ENCODE peak calls at places on chromosomes 13 and 19, in five cellular contexts. H is BJ, V is tibial artery, S is lower lobe of right lung, U is cardiac fibroblast. Y is an unnamed sample.

GRCh38 chr19:1251503-1252220 is 3.3 kb downstream of the MIDN start:
- DNase-seq in U (no peak), H (no peak), V (peak), S (no peak), Y (peak)

GRCh38 chr19:38538793-38539528 is 78.8 kb downstream of the MAP4K1 start:
- DNase-seq in V (no peak), S (peak), H (no peak), U (no peak), Y (no peak)

GRCh38 chr19:23547816-23548430 is 139.1 kb downstream of the ZNF675 start:
- DNase-seq in V (no peak), U (no peak), H (no peak), S (no peak), Y (no peak)

GRCh38 chr13:101383595-101383994 is 32.7 kb downstream of the NALCN start:
- DNase-seq in V (no peak), S (no peak), H (no peak), U (no peak), Y (no peak)

GRCh38 chr13:29532136-29532535 is 63.4 kb downstream of the SLC7A1 start:
- DNase-seq in S (no peak), U (no peak), H (peak), V (no peak), Y (no peak)

GRCh38 chr13:97259787-97260641 is 37.9 kb downstream of the MBNL2 start:
- DNase-seq in V (peak), U (peak), S (no peak), H (no peak), Y (no peak)

GRCh38 chr13:64234255-64234654 is 2818.6 kb upstream of the PCDH20 start:
- DNase-seq in H (no peak), U (peak), S (no peak), V (no peak), Y (no peak)

GRCh38 chr13:74529968-74530367 is 395.8 kb upstream of the KLF12 start:
- DNase-seq in V (no peak), U (no peak), S (no peak), H (no peak), Y (no peak)

GRCh38 chr13:41547253-41548000 is 90.1 kb downstream of the RGCC start:
- DNase-seq in S (no peak), H (no peak), V (peak), U (peak), Y (no peak)

GRCh38 chr19:52689804-52690394 is 44.9 kb downstream of the ZNF611 start:
- DNase-seq in V (peak), U (no peak), S (peak), H (no peak), Y (peak)

GRCh38 chr19:46633130-46633529 is 2.9 kb downstream of the GNG8 start:
- DNase-seq in U (no peak), V (no peak), H (no peak), S (no peak), Y (no peak)
- H3K4me3 ChIP-seq in U (no peak), V (no peak), H (no peak), S (no peak), Y (no peak)

GRCh38 chr13:98584668-98585397 is 7.9 kb upstream of the STK24 start:
- DNase-seq in H (no peak), S (no peak), V (no peak), U (no peak), Y (no peak)
- TF ChIP-seq CTCF in H (no peak), S (no peak), V (no peak), U (no peak), Y (no peak)

GRCh38 chr13:109779074-109779473 is 7.3 kb downstream of the IRS2 start:
- DNase-seq in U (no peak), H (no peak), S (no peak), V (no peak), Y (no peak)

GRCh38 chr13:109773276-109773675 is 13.1 kb downstream of the IRS2 start:
- DNase-seq in U (no peak), V (no peak), H (no peak), S (no peak), Y (no peak)

GRCh38 chr13:109778102-109778542 is 8.3 kb downstream of the IRS2 start:
- DNase-seq in S (no peak), U (peak), V (no peak), H (no peak), Y (no peak)

GRCh38 chr13:109773786-109774185 is 12.6 kb downstream of the IRS2 start:
- DNase-seq in U (no peak), S (no peak), H (no peak), V (no peak), Y (no peak)

GRCh38 chr13:109776575-109776974 is 9.8 kb downstream of the IRS2 start:
- DNase-seq in U (no peak), S (no peak), H (no peak), V (no peak), Y (no peak)
- H3K4me3 ChIP-seq in U (no peak), S (no peak), H (no peak), V (no peak), Y (no peak)

GRCh38 chr19:27777242-27777641 is 1435.7 kb downstream of the UQCRFS1 start:
- DNase-seq in S (no peak), V (no peak), H (no peak), U (no peak), Y (no peak)

GRCh38 chr19:27779953-27780352 is 1433.0 kb downstream of the UQCRFS1 start:
- DNase-seq in V (no peak), H (no peak), U (no peak), S (no peak), Y (no peak)

GRCh38 chr19:27776020-27776419 is 1436.9 kb downstream of the UQCRFS1 start:
- DNase-seq in V (no peak), S (no peak), U (peak), H (no peak), Y (no peak)

GRCh38 chr19:27776524-27776923 is 1436.4 kb downstream of the UQCRFS1 start:
- DNase-seq in H (no peak), U (peak), V (no peak), S (no peak), Y (no peak)

DNA sequence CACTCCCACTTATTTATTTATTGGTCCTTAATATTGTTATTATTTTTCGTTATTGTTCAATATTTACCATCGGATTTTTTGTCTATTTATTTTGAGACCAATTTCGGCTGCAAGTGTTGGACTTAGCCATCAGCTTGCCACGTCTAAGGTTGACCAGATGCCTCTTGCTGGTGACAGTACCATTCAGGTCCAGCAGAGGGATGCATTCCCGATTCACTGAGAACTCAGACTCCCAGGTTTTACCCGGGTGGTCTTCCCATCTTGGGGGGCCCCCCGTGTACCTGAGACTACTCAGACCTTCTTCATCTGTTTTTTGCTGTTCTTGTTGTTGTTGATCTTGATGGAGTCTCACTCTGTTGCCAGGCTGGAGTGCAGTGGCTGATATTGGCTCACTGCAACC is 1435.2 kb downstream of the UQCRFS1 start:
- DNase-seq in V (no peak), S (no peak), U (peak), H (no peak), Y (no peak)
- TF ChIP-seq CTCF in V (no peak), S (no peak), U (peak), H (no peak), Y (no peak)

GRCh38 chr13:93862259-93862658 is 617.2 kb downstream of the DCT start:
- DNase-seq in V (no peak), H (no peak), U (peak), S (no peak), Y (no peak)
- H3K4me3 ChIP-seq in V (no peak), H (no peak), U (no peak), S (no peak), Y (no peak)

DNA sequence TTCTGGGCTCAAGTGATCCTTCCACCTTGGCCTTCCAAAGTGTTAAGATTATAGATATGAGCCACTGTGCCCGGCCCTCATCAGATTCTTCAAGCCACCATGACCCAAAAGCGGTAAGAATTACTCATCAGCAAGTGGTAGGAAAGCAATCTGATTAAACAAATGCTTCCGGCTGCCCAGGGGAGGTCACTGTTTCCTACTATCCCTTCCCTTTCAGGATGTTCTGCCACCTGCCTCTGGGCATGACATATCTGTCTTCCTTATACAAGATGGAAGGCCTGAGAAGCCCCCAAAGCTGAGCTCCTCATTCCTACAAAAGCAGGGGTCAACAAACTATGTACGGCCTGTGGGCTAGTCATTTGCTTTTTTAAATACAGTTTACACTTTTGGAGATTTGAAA is 6.9 kb downstream of the ABHD8 start:
- DNase-seq in U (no peak), V (no peak), S (no peak), H (no peak), Y (no peak)
- TF ChIP-seq CTCF in U (no peak), V (no peak), S (no peak), H (no peak), Y (no peak)

DNA sequence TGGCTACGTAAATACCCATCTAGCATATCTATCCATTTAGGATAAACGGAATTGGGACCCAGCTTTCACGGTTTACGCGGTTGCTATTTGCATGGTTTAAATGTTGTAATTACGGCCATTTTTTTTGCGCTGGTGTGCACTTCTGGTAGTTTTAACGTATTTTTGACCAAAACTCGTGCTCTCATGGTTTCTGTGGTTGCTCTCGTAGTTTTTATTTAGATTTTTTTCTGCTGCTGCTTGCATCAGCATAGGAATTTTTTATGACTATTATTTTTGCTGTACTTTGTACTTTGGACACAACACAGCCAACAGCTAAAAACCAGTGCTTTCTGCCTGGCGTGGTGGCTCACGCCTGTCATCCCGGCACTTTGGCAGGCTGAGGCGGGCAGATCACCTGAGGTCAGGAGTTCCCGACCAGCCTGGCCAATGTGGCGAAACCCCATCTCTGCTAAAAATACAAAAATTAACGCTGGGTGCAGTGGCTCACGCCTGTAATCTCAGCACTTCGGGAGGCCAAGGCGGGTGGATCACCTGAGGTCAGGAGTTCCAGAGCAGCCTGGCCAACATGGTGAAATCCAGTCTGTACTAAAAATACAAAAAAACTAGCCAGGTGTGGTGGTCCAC is 32.6 kb downstream of the TIMM13 start:
- DNase-seq in S (no peak), U (no peak), H (no peak), V (no peak), Y (no peak)
- H3K4me3 ChIP-seq in S (no peak), U (no peak), H (no peak), V (peak), Y (peak)

GRCh38 chr13:110426745-110427144 is 119.7 kb downstream of the COL4A2 start:
- DNase-seq in H (no peak), V (peak), S (no peak), U (no peak), Y (no peak)
- TF ChIP-seq CTCF in H (no peak), V (no peak), S (no peak), U (no peak), Y (no peak)

GRCh38 chr13:24670927-24671326 is 9.3 kb upstream of the ATP12A start:
- DNase-seq in V (no peak), S (no peak), U (peak), H (no peak), Y (no peak)
- H3K4me3 ChIP-seq in V (no peak), S (no peak), U (no peak), H (peak), Y (no peak)